ENCODE peak calls at places on chromosomes 2 and 18, in four cellular contexts. J is SK-N-SH, N is K562, M is GM12878. U is an unnamed sample.

GRCh38 chr2:240469239-240469636 is 33.8 kb downstream of the GPC1 start:
- DNase-seq in M (no peak), N (no peak), J (peak; percentile 42), U (no peak)

GRCh38 chr18:35827275-35827929 is 145.1 kb upstream of the RMP24 start:
- DNase-seq in M (no peak), J (no peak), N (no peak), U (peak; percentile 60)

GRCh38 chr18:13242797-13243196 is 24.2 kb downstream of the LDLRAD4 start:
- DNase-seq in M (no peak), J (no peak), N (no peak), U (no peak)

GRCh38 chr18:24009651-24010333 is 4.8 kb upstream of the TTC39C start:
- DNase-seq in M (peak; percentile 74), N (no peak), J (no peak), U (no peak)

GRCh38 chr2:7432426-7432825 is 515.2 kb downstream of the RNF144A start:
- DNase-seq in N (no peak), M (no peak), J (no peak), U (no peak)

GRCh38 chr2:53827398-53828175 is 32.2 kb downstream of the GPR75 start:
- DNase-seq in J (no peak), M (no peak), N (no peak), U (no peak)

GRCh38 chr2:229777716-229778115 is 63.4 kb upstream of the DNER start:
- DNase-seq in M (no peak), J (no peak), N (no peak), U (no peak)

GRCh38 chr2:10393648-10393982 is 54.5 kb downstream of the ODC1 start:
- DNase-seq in J (no peak), M (no peak), N (no peak), U (no peak)

GRCh38 chr2:237045449-237045848 is 40.2 kb upstream of the COPS8 start:
- DNase-seq in J (no peak), N (no peak), M (no peak), U (no peak)

GRCh38 chr18:75875559-75875958 is 448.1 kb upstream of the SMIM21 start:
- DNase-seq in M (no peak), N (no peak), J (no peak), U (no peak)

GRCh38 chr2:65165595-65165994 is 35.7 kb upstream of the RAB1A start:
- DNase-seq in J (no peak), N (no peak), M (no peak), U (no peak)

GRCh38 chr2:130930740-130931659 is 94.3 kb downstream of the ARHGEF4 start:
- DNase-seq in N (no peak), M (no peak), J (no peak), U (no peak)

GRCh38 chr2:215407596-215408264 is 28.1 kb downstream of the FN1 start:
- DNase-seq in J (no peak), M (no peak), N (no peak), U (no peak)

GRCh38 chr2:215411941-215412743 is 23.7 kb downstream of the FN1 start:
- DNase-seq in M (no peak), J (no peak), N (no peak), U (no peak)

GRCh38 chr2:215410932-215411285 is 25.0 kb downstream of the FN1 start:
- DNase-seq in M (no peak), J (no peak), N (no peak), U (no peak)

GRCh38 chr2:215407061-215407460 is 28.8 kb downstream of the FN1 start:
- DNase-seq in N (no peak), J (no peak), M (no peak), U (no peak)

GRCh38 chr2:215409331-215410127 is 26.3 kb downstream of the FN1 start:
- DNase-seq in M (no peak), N (no peak), J (no peak), U (no peak)
- TF ChIP-seq POLR2AphosphoS5 in M (no peak), N (no peak), J (no peak), U (no peak)

GRCh38 chr18:60965856-60966255 is 367.4 kb upstream of the CDH20 start:
- DNase-seq in J (no peak), M (no peak), N (no peak), U (no peak)
- TF ChIP-seq NRF1 in J (no peak), M (no peak), N (no peak), U (no peak)

DNA sequence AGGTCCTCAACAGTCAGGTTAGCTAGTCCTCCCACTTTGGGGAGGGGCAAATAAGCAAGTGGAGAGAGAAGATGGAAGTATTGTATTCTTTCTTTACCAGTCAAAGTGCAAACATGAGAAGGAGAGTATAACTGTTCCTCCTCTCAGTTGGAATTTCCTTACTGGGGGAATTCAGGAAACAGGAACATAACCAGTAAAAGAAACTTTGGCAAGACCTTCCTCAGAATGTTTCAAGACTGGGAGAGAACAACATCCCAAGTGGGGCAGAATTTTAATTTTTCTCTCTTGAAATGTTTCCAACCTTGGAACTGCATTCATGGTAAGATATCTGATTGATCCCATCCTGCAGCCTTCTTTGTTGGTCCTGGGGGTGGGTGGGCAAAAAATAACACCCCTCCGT is 552.4 kb upstream of the TNP1 start:
- DNase-seq in N (no peak), M (no peak), J (no peak), U (no peak)
- TF ChIP-seq POLR2AphosphoS5 in N (no peak), M (no peak), J (no peak), U (no peak)

GRCh38 chr2:232520088-232520487 is at the start of gene PRSS56:
- DNase-seq in N (no peak), J (no peak), M (no peak), U (no peak)

GRCh38 chr2:232521098-232521497 is 910 bp downstream of the PRSS56 start:
- DNase-seq in M (no peak), J (no peak), N (no peak), U (no peak)

GRCh38 chr2:232522014-232522854 is 2.0 kb downstream of the PRSS56 start:
- DNase-seq in M (no peak), J (peak; percentile 96), N (peak; percentile 85), U (peak; percentile 94)

GRCh38 chr2:232520489-232520888 is 301 bp downstream of the PRSS56 start:
- DNase-seq in J (no peak), N (no peak), M (no peak), U (no peak)

DNA sequence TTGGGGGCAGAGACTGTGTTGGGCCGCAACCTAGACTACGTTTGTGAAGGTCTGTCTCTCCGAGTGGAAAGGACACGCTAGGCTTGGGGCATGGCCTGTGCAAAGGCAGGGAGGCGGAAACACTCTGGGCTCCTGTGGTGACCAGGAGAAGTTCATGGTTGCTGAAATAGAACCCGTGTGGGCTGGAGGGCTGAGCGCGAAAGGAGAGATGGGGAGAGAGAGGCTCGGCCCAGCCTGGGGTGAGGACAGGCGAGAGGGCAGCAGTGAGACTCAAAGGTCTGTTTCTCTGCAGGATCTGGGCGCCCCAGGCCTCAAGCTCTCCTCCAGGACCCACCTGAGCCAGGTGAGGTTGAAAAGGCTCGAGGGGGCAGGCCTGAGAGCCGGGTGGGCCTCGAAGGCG is 1.3 kb downstream of the PRSS56 start:
- DNase-seq in M (no peak), J (no peak), N (no peak), U (no peak)
- TF ChIP-seq NRF1 in M (no peak), J (no peak), N (no peak), U (no peak)

GRCh38 chr2:216601632-216602409 is 31.4 kb upstream of the IGFBP2 start:
- DNase-seq in M (no peak), N (no peak), J (no peak), U (no peak)

GRCh38 chr2:216603884-216604245 is 29.4 kb upstream of the IGFBP2 start:
- DNase-seq in N (no peak), M (no peak), J (no peak), U (no peak)

GRCh38 chr2:216603010-216603883 is 30.0 kb upstream of the IGFBP2 start:
- DNase-seq in J (no peak), N (no peak), M (no peak), U (no peak)

GRCh38 chr2:216606551-216607527 is 26.4 kb upstream of the IGFBP2 start:
- DNase-seq in N (no peak), M (peak; percentile 54), J (no peak), U (no peak)

DNA sequence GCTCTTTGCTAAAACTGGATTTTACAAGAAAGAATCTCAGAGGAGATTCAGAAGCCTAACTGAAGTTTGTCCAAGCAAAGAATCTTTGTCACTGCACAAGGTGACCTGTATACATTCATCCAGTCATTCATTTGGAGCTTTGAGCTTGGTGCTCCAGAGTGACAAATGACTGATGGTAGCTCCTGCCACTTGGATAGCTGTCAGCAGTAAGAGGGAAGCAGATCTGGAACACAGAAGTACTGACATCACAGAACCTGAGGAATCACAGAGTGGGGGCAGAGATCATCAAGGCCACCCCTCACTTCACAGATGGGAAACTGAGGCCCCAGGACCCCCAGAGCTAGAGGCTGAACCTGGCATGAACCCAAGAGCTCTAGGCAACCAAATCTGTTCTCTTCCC is 28.8 kb upstream of the IGFBP2 start:
- DNase-seq in M (no peak), J (no peak), N (no peak), U (no peak)
- TF ChIP-seq POLR2AphosphoS5 in M (no peak), J (no peak), N (no peak), U (no peak)

GRCh38 chr2:36336321-36336720 is 19.3 kb upstream of the CRIM1 start:
- DNase-seq in J (no peak), M (no peak), N (no peak), U (no peak)

GRCh38 chr2:36337354-36337753 is 18.2 kb upstream of the CRIM1 start:
- DNase-seq in N (no peak), J (no peak), M (no peak), U (no peak)

GRCh38 chr2:36339819-36340218 is 15.8 kb upstream of the CRIM1 start:
- DNase-seq in N (no peak), J (no peak), M (no peak), U (no peak)

GRCh38 chr2:36338124-36338826 is 17.3 kb upstream of the CRIM1 start:
- DNase-seq in J (no peak), M (no peak), N (no peak), U (no peak)

DNA sequence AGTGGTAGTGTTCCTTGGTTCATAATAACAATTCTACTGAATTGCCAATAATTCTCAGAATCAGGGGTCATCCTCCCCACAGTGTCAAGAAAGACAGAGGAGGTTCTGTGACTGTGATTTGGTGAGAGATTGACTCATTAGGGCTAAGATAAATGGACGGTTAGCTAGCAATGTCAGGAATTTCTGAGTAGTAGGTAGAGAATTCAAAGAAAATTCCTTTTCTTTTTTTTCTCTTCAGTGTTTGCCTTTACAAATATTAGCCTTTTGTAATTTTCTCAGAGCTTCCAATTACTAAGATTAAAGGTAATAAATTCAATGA is 16.8 kb upstream of the CRIM1 start:
- DNase-seq in M (no peak), N (no peak), J (no peak), U (no peak)
- TF ChIP-seq NRF1 in M (no peak), N (no peak), J (no peak), U (no peak)